ENCODE peak calls at places on chromosomes 16 and 17, in ten cellular contexts. U is EL, O is hippocampal formation, Y is midbrain, N is NCI-H1436, P is GM23248, L is fibroblast of the conjunctiva, I is foreskin melanocyte, B is right atrium auricular region, Q is HEK293T. Z is an unnamed sample.

GRCh38 chr17:80772906-80773242 is 218.8 kb upstream of the CHMP6 start:
- DNase-seq in I (no peak), L (no peak), N (no peak), P (no peak), O (no peak), Y (no peak), Q (no peak), B (no peak), U (no peak), Z (no peak)

GRCh38 chr16:75420987-75421819 is 12.1 kb downstream of the CFDP1 start:
- DNase-seq in O (peak), P (peak), U (peak), I (peak), Y (peak), N (peak), B (peak), Q (peak), L (peak), Z (peak)

GRCh38 chr16:31005350-31006085 is 4.9 kb downstream of the STX1B start:
- DNase-seq in Q (no peak), P (no peak), B (no peak), U (no peak), Y (no peak), O (no peak), I (no peak), N (no peak), L (no peak), Z (no peak)

GRCh38 chr17:50146927-50147640 is 3.4 kb downstream of the PPP1R9B start:
- DNase-seq in P (peak), B (no peak), Y (peak), L (no peak), O (no peak), N (no peak), Q (no peak), U (no peak), I (no peak), Z (no peak)

GRCh38 chr17:77282524-77283515 is 142.1 kb downstream of the SEC14L1 start:
- DNase-seq in P (peak), N (no peak), O (no peak), I (no peak), B (no peak), L (no peak), Y (no peak), Q (no peak), U (peak), Z (peak)

GRCh38 chr17:4426499-4427208 is 7.1 kb upstream of the SPNS3 start:
- DNase-seq in U (no peak), Q (no peak), Y (no peak), I (no peak), P (no peak), O (no peak), B (no peak), L (no peak), N (no peak), Z (no peak)

GRCh38 chr17:4721203-4722135 is 9.8 kb upstream of the MED11 start:
- DNase-seq in P (no peak), L (no peak), B (no peak), Q (no peak), I (no peak), N (no peak), Y (no peak), O (no peak), U (peak), Z (no peak)

GRCh38 chr16:12340151-12340733 is 363.7 kb downstream of the SNX29 start:
- DNase-seq in Y (no peak), N (peak), O (no peak), Q (peak), U (peak), P (peak), B (no peak), I (no peak), L (no peak), Z (peak)

GRCh38 chr16:22077700-22078313 is 14.5 kb upstream of the VWA3A start:
- DNase-seq in Q (peak), I (peak), O (peak), P (peak), L (peak), Y (peak), N (peak), B (peak), U (peak), Z (peak)

GRCh38 chr16:57694191-57694555 is 433 bp upstream of the DRC7 start:
- DNase-seq in B (no peak), Q (no peak), N (no peak), U (no peak), I (no peak), L (no peak), Y (no peak), P (no peak), O (no peak), Z (no peak)

GRCh38 chr17:50020841-50021599 is 26.0 kb upstream of the DLX3 start:
- DNase-seq in I (no peak), O (no peak), U (no peak), Q (no peak), P (no peak), B (peak), L (no peak), N (no peak), Y (no peak), Z (peak)

GRCh38 chr16:56389554-56389953 is 35.8 kb downstream of the AMFR start:
- DNase-seq in Q (no peak), L (peak), U (peak), O (no peak), I (no peak), B (no peak), N (no peak), Y (no peak), P (peak), Z (no peak)

GRCh38 chr17:75525806-75526554 is 483 bp downstream of the LLGL2 start:
- DNase-seq in L (no peak), Y (no peak), P (no peak), I (no peak), B (no peak), N (no peak), U (no peak), Q (no peak), O (no peak), Z (peak)